ENCODE peak calls at places on chromosomes 4 and X, in eight cellular contexts. L is ovary, B is spleen, M is GM12891, K is tibial nerve, H is H54, D is esophagus muscularis mucosa, A is body of pancreas. F is an unnamed sample.
A peak's percentile ranks its signal among the peaks of the same experiment; 100 is the strongest.

GRCh38 chr4:7694256-7694775 is 245.3 kb downstream of the AFAP1 start:
- DNase-seq in H (no peak), A (no peak), K (no peak), L (no peak), B (peak; percentile 35), M (no peak), D (no peak), F (no peak)

GRCh38 chr4:14196141-14196540 is 568.6 kb upstream of the BOD1L1 start:
- DNase-seq in A (peak; percentile 32), D (no peak), M (no peak), H (peak; percentile 11), B (no peak), K (no peak), L (peak; percentile 40), F (peak; percentile 63)

GRCh38 chrX:40755291-40756249 is 20.2 kb upstream of the MED14 start:
- DNase-seq in D (no peak), A (peak; percentile 46), H (no peak), L (no peak), M (no peak), B (no peak), K (no peak), F (no peak)

GRCh38 chr4:62871057-62871456 is 1538.2 kb downstream of the TECRL start:
- DNase-seq in M (no peak), A (no peak), D (no peak), B (no peak), K (no peak), L (no peak), H (no peak), F (no peak)

GRCh38 chr4:46886711-46887110 is 22.3 kb downstream of the COX7B2 start:
- DNase-seq in M (no peak), L (no peak), A (no peak), K (no peak), D (no peak), H (no peak), B (no peak), F (no peak)

GRCh38 chrX:32745323-32745722 is 466.0 kb downstream of the DMD start:
- DNase-seq in B (no peak), K (no peak), M (no peak), H (no peak), L (no peak), A (no peak), D (no peak), F (no peak)

GRCh38 chr4:132592850-132593249 is 556.2 kb upstream of the PCDH10 start:
- DNase-seq in D (no peak), L (no peak), K (no peak), A (no peak), H (no peak), B (no peak), M (no peak), F (no peak)

GRCh38 chrX:1465261-1466231 is 12.8 kb upstream of the ASMTL start:
- DNase-seq in L (no peak), A (no peak), H (no peak), M (no peak), B (peak; percentile 75), D (peak; percentile 81), K (no peak), F (no peak)

GRCh38 chr4:73653695-73654106 is 33.5 kb upstream of the RASSF6 start:
- DNase-seq in K (no peak), A (peak; percentile 90), M (peak; percentile 8), H (no peak), D (no peak), L (no peak), B (no peak), F (peak; percentile 30)

GRCh38 chr4:99949034-99949998 is 759 bp downstream of the H2AZ1 start:
- DNase-seq in D (peak; percentile 96), A (peak; percentile 88), K (peak; percentile 80), L (peak; percentile 88), H (no peak), B (peak; percentile 94), M (peak; percentile 18), F (peak; percentile 93)

GRCh38 chr4:155722816-155723499 is 35.9 kb upstream of the GUCY1B1 start:
- DNase-seq in A (no peak), H (no peak), L (no peak), D (no peak), M (no peak), B (no peak), K (no peak), F (no peak)

GRCh38 chr4:186693159-186693815 is 30.4 kb downstream of the FAT1 start:
- DNase-seq in L (no peak), D (no peak), K (peak; percentile 79), M (no peak), H (peak; percentile 52), A (peak; percentile 85), B (no peak), F (peak; percentile 66)

GRCh38 chrX:100880368-100880767 is 6.2 kb upstream of the NOX1 start:
- DNase-seq in B (no peak), K (no peak), D (no peak), A (no peak), H (no peak), L (no peak), M (no peak), F (no peak)

GRCh38 chr4:143700060-143700419 is 435 bp downstream of the FREM3 start:
- DNase-seq in L (peak; percentile 37), A (peak; percentile 18), B (peak; percentile 67), H (no peak), K (no peak), M (no peak), D (no peak), F (no peak)

GRCh38 chrX:108313662-108314061 is 124.6 kb downstream of the COL4A6 start:
- DNase-seq in K (no peak), D (no peak), B (no peak), M (no peak), A (no peak), L (no peak), H (no peak), F (no peak)

GRCh38 chr4:173182403-173182802 is 13.8 kb downstream of the GALNT7 start:
- DNase-seq in A (peak; percentile 15), M (no peak), L (no peak), H (no peak), B (no peak), D (no peak), K (no peak), F (no peak)

GRCh38 chr4:158914178-158914577 is 145.4 kb downstream of the FNIP2 start:
- DNase-seq in A (no peak), B (no peak), K (no peak), H (peak; percentile 17), D (no peak), M (no peak), L (no peak), F (no peak)

GRCh38 chrX:106479920-106480319 is 131.9 kb upstream of the RADX start:
- DNase-seq in B (no peak), K (no peak), M (no peak), H (no peak), A (no peak), D (no peak), L (no peak), F (no peak)

GRCh38 chr4:156693557-156693956 is 278.0 kb downstream of the PDGFC start:
- DNase-seq in B (no peak), H (no peak), M (no peak), D (no peak), K (no peak), A (no peak), L (no peak), F (no peak)

GRCh38 chr4:188113156-188113555 is 3.8 kb upstream of the TRIML2 start:
- DNase-seq in H (no peak), A (no peak), B (no peak), L (no peak), M (no peak), D (no peak), K (no peak), F (no peak)
- TF ChIP-seq POLR2A in H (no peak), A (no peak), B (no peak), L (no peak), M (no peak), D (no peak), K (no peak), F (no peak)

GRCh38 chr4:85399270-85399669 is 75.7 kb upstream of the ARHGAP24 start:
- DNase-seq in L (no peak), K (no peak), H (no peak), M (no peak), B (no peak), D (no peak), A (no peak), F (no peak)
- TF ChIP-seq POLR2A in L (no peak), K (no peak), H (no peak), M (no peak), B (no peak), D (no peak), A (no peak), F (no peak)

GRCh38 chrX:103356897-103357296 is 591 bp downstream of the TCEAL9 start:
- DNase-seq in H (no peak), D (no peak), L (peak; percentile 67), K (no peak), M (no peak), B (no peak), A (no peak), F (peak; percentile 37)

GRCh38 chrX:103360092-103360491 is 3.8 kb downstream of the TCEAL9 start:
- DNase-seq in D (no peak), K (no peak), H (no peak), L (no peak), A (no peak), B (no peak), M (no peak), F (no peak)

GRCh38 chrX:103357871-103358270 is 1.6 kb downstream of the TCEAL9 start:
- DNase-seq in A (no peak), M (no peak), D (no peak), L (no peak), B (no peak), K (no peak), H (no peak), F (no peak)

GRCh38 chrX:103360916-103361315 is 4.6 kb downstream of the TCEAL9 start:
- DNase-seq in D (no peak), L (no peak), M (no peak), H (no peak), A (no peak), K (no peak), B (no peak), F (no peak)

DNA sequence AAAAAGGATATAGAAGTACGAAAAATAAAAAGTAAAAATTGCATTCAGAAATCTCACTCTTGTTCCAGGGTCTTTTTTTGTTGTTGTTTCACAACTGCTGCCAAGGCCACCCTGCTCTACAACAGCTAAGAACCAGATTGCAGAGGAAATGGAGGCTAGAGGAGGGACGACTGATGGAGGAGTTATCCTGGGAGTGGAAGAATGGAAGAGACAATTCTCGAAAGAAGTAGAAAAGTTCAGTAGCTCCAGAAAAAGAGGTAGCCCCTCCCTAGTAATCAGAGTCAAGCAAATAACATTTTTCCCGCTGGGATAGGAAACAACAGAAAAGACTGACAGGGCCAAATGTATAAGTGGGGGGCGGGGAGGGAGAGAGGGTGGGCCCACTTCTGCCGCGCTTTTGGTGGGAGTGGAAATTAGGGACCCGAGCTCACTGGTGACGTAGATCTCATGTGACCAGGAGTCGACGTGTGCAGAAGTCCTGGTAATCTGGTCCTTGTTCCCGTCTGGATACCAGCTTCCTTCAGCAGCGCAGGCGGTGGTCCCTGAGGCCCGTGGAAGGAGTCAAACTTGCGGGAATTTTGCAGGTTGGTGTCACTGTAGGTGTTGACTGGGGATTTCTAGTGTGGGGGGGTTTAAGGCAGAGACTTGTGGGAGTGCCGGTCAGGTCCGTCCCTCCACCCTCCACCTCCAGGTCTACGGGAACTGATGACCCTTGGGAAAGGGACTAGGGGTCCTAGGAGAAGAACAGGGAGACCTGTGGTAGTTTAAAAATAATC is at the start of gene TCEAL9:
- DNase-seq in L (peak; percentile 80), D (peak; percentile 92), H (no peak), A (peak; percentile 63), B (no peak), M (no peak), K (peak; percentile 20), F (peak; percentile 85)
- TF ChIP-seq POLR2A in L (peak; percentile 94), D (no peak), H (peak; percentile 70), A (peak; percentile 86), B (no peak), M (no peak), K (peak; percentile 88), F (peak; percentile 58)

GRCh38 chrX:52995135-52995973 is 37.0 kb upstream of the FAM156A start:
- DNase-seq in A (peak; percentile 92), H (peak; percentile 35), B (peak; percentile 94), L (peak; percentile 94), K (peak; percentile 86), M (peak; percentile 62), D (peak; percentile 98), F (peak; percentile 94)
- TF ChIP-seq POLR2A in A (peak; percentile 30), H (peak; percentile 41), B (no peak), L (peak; percentile 23), K (no peak), M (peak; percentile 16), D (no peak), F (no peak)

F was measured in testis.